ENCODE peak calls at places on chromosome 11, in five cellular contexts. One of them, this sample, is unnamed.

GRCh38 chr11:27184458-27185312 is 144.1 kb downstream of the BBOX1 start:
- DNase-seq in sigmoid colon: no peak
- DNase-seq in heart left ventricle: no peak
- DNase-seq in spleen: no peak
- DNase-seq in epithelial cell of esophagus: peak
- DNase-seq in this sample: no peak

GRCh38 chr11:22875869-22876473 is 15.7 kb upstream of the CCDC179 start:
- DNase-seq in sigmoid colon: no peak
- DNase-seq in heart left ventricle: peak
- DNase-seq in spleen: no peak
- DNase-seq in epithelial cell of esophagus: peak
- DNase-seq in this sample: peak

GRCh38 chr11:116044520-116044919 is 540.3 kb upstream of the CADM1 start:
- DNase-seq in sigmoid colon: no peak
- DNase-seq in heart left ventricle: no peak
- DNase-seq in spleen: no peak
- DNase-seq in epithelial cell of esophagus: no peak
- DNase-seq in this sample: no peak

GRCh38 chr11:7418916-7419315 is 66.4 kb upstream of the OLFML1 start:
- DNase-seq in sigmoid colon: no peak
- DNase-seq in heart left ventricle: no peak
- DNase-seq in spleen: no peak
- DNase-seq in epithelial cell of esophagus: no peak
- DNase-seq in this sample: no peak

GRCh38 chr11:72075756-72076155 is 4.6 kb downstream of the NUMA1 start:
- DNase-seq in sigmoid colon: no peak
- DNase-seq in heart left ventricle: no peak
- DNase-seq in spleen: no peak
- DNase-seq in epithelial cell of esophagus: no peak
- DNase-seq in this sample: no peak

GRCh38 chr11:30292545-30292944 is 30.4 kb upstream of the ARL14EP start:
- DNase-seq in sigmoid colon: no peak
- DNase-seq in heart left ventricle: no peak
- DNase-seq in spleen: no peak
- DNase-seq in epithelial cell of esophagus: no peak
- DNase-seq in this sample: no peak

GRCh38 chr11:39365809-39366436 is 2093.5 kb downstream of the LRRC4C start:
- DNase-seq in sigmoid colon: no peak
- DNase-seq in heart left ventricle: no peak
- DNase-seq in spleen: no peak
- DNase-seq in epithelial cell of esophagus: peak
- DNase-seq in this sample: no peak

GRCh38 chr11:128164090-128164741 is 423.1 kb downstream of the ETS1 start:
- DNase-seq in sigmoid colon: no peak
- DNase-seq in heart left ventricle: no peak
- DNase-seq in spleen: no peak
- DNase-seq in epithelial cell of esophagus: no peak
- DNase-seq in this sample: no peak

GRCh38 chr11:74195828-74196227 is 24.7 kb downstream of the PPME1 start:
- DNase-seq in sigmoid colon: no peak
- DNase-seq in heart left ventricle: no peak
- DNase-seq in spleen: no peak
- DNase-seq in epithelial cell of esophagus: peak
- DNase-seq in this sample: no peak

GRCh38 chr11:35009191-35009940 is 92.9 kb downstream of the PDHX start:
- DNase-seq in sigmoid colon: no peak
- DNase-seq in heart left ventricle: no peak
- DNase-seq in spleen: no peak
- DNase-seq in epithelial cell of esophagus: peak
- DNase-seq in this sample: no peak

GRCh38 chr11:121372671-121373429 is 79.3 kb upstream of the SORL1 start:
- DNase-seq in sigmoid colon: no peak
- DNase-seq in heart left ventricle: no peak
- DNase-seq in spleen: no peak
- DNase-seq in epithelial cell of esophagus: no peak
- DNase-seq in this sample: no peak

GRCh38 chr11:27722945-27723344 is 22.7 kb upstream of the BDNF start:
- DNase-seq in sigmoid colon: no peak
- DNase-seq in heart left ventricle: no peak
- DNase-seq in spleen: no peak
- DNase-seq in epithelial cell of esophagus: no peak
- DNase-seq in this sample: peak

GRCh38 chr11:14902650-14903350 is 10.8 kb upstream of the CYP2R1 start:
- DNase-seq in sigmoid colon: no peak
- DNase-seq in heart left ventricle: no peak
- DNase-seq in spleen: no peak
- DNase-seq in epithelial cell of esophagus: peak
- DNase-seq in this sample: no peak

GRCh38 chr11:70696076-70696475 is 297.7 kb downstream of the CTTN start:
- DNase-seq in sigmoid colon: no peak
- DNase-seq in heart left ventricle: no peak
- DNase-seq in spleen: peak
- DNase-seq in epithelial cell of esophagus: no peak
- DNase-seq in this sample: no peak

GRCh38 chr11:70713988-70714665 is 315.8 kb downstream of the CTTN start:
- DNase-seq in sigmoid colon: no peak
- DNase-seq in heart left ventricle: no peak
- DNase-seq in spleen: peak
- DNase-seq in epithelial cell of esophagus: no peak
- DNase-seq in this sample: no peak

GRCh38 chr11:132734217-132734616 is 798.1 kb downstream of the OPCML start:
- DNase-seq in sigmoid colon: no peak
- DNase-seq in heart left ventricle: no peak
- DNase-seq in spleen: no peak
- DNase-seq in epithelial cell of esophagus: peak
- DNase-seq in this sample: no peak

GRCh38 chr11:125110506-125110905 is 920 bp downstream of the TMEM218 start:
- DNase-seq in sigmoid colon: no peak
- DNase-seq in heart left ventricle: no peak
- DNase-seq in spleen: no peak
- DNase-seq in epithelial cell of esophagus: no peak
- DNase-seq in this sample: no peak

GRCh38 chr11:123475478-123475877 is 45.4 kb downstream of the GRAMD1B start:
- DNase-seq in sigmoid colon: peak
- DNase-seq in heart left ventricle: no peak
- DNase-seq in spleen: no peak
- DNase-seq in epithelial cell of esophagus: peak
- DNase-seq in this sample: peak

GRCh38 chr11:123194308-123195181 is 503 bp downstream of the CLMP start:
- DNase-seq in sigmoid colon: peak
- DNase-seq in heart left ventricle: no peak
- DNase-seq in spleen: no peak
- DNase-seq in epithelial cell of esophagus: peak
- DNase-seq in this sample: peak

GRCh38 chr11:5624489-5625278 is at the start of gene TRIM34:
- DNase-seq in sigmoid colon: peak
- DNase-seq in heart left ventricle: peak
- DNase-seq in spleen: peak
- DNase-seq in epithelial cell of esophagus: peak
- DNase-seq in this sample: peak

GRCh38 chr11:8917157-8917820 is 6.3 kb downstream of the AKIP1 start:
- DNase-seq in sigmoid colon: peak
- DNase-seq in heart left ventricle: peak
- DNase-seq in spleen: no peak
- DNase-seq in epithelial cell of esophagus: peak
- DNase-seq in this sample: peak

GRCh38 chr11:8914661-8915018 is 3.7 kb downstream of the AKIP1 start:
- DNase-seq in sigmoid colon: no peak
- DNase-seq in heart left ventricle: no peak
- DNase-seq in spleen: no peak
- DNase-seq in epithelial cell of esophagus: no peak
- DNase-seq in this sample: no peak

GRCh38 chr11:8911040-8911823 is at the start of gene AKIP1:
- DNase-seq in sigmoid colon: peak
- DNase-seq in heart left ventricle: peak
- DNase-seq in spleen: peak
- DNase-seq in epithelial cell of esophagus: peak
- DNase-seq in this sample: peak

GRCh38 chr11:8910662-8911039 is 338 bp upstream of the AKIP1 start:
- DNase-seq in sigmoid colon: no peak
- DNase-seq in heart left ventricle: no peak
- DNase-seq in spleen: no peak
- DNase-seq in epithelial cell of esophagus: no peak
- DNase-seq in this sample: no peak

GRCh38 chr11:8913961-8914660 is 3.1 kb downstream of the AKIP1 start:
- DNase-seq in sigmoid colon: no peak
- DNase-seq in heart left ventricle: peak
- DNase-seq in spleen: no peak
- DNase-seq in epithelial cell of esophagus: peak
- DNase-seq in this sample: peak
- TF ChIP-seq CTCF in sigmoid colon: peak
- TF ChIP-seq CTCF in heart left ventricle: peak
- TF ChIP-seq CTCF in spleen: peak
- TF ChIP-seq CTCF in epithelial cell of esophagus: peak
- TF ChIP-seq CTCF in this sample: peak

DNA sequence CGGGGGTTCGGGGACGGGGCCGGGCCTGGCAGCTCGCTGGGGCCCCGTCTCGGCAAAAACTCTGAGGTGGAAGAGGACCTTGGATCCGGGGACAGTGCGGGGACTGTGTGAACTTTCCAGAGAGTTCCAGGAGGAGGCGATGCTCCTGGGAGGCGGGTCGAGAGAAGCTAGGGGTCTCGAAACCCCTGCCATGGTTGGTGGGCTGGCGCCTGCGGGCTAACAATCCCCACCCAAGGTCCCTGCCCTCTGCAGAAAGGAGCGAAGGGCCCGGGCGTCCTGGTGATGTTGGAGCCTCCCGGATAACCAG is 4.7 kb upstream of the GRK2 start:
- DNase-seq in sigmoid colon: peak
- DNase-seq in heart left ventricle: no peak
- DNase-seq in spleen: no peak
- DNase-seq in epithelial cell of esophagus: no peak
- DNase-seq in this sample: no peak
- TF ChIP-seq CTCF in sigmoid colon: no peak
- TF ChIP-seq CTCF in heart left ventricle: no peak
- TF ChIP-seq CTCF in spleen: no peak
- TF ChIP-seq CTCF in epithelial cell of esophagus: peak
- TF ChIP-seq CTCF in this sample: no peak

GRCh38 chr11:20638074-20638473 is 31.3 kb upstream of the NELL1 start:
- DNase-seq in sigmoid colon: no peak
- DNase-seq in heart left ventricle: no peak
- DNase-seq in spleen: no peak
- DNase-seq in epithelial cell of esophagus: no peak
- DNase-seq in this sample: no peak

GRCh38 chr11:20634781-20635180 is 34.6 kb upstream of the NELL1 start:
- DNase-seq in sigmoid colon: no peak
- DNase-seq in heart left ventricle: no peak
- DNase-seq in spleen: no peak
- DNase-seq in epithelial cell of esophagus: no peak
- DNase-seq in this sample: no peak

GRCh38 chr11:20631525-20632168 is 32.2 kb downstream of the SLC6A5 start:
- DNase-seq in sigmoid colon: no peak
- DNase-seq in heart left ventricle: no peak
- DNase-seq in spleen: no peak
- DNase-seq in epithelial cell of esophagus: peak
- DNase-seq in this sample: no peak

GRCh38 chr11:20632169-20632532 is 32.7 kb downstream of the SLC6A5 start:
- DNase-seq in sigmoid colon: no peak
- DNase-seq in heart left ventricle: no peak
- DNase-seq in spleen: no peak
- DNase-seq in epithelial cell of esophagus: no peak
- DNase-seq in this sample: no peak

GRCh38 chr11:20634044-20634443 is 34.6 kb downstream of the SLC6A5 start:
- DNase-seq in sigmoid colon: no peak
- DNase-seq in heart left ventricle: no peak
- DNase-seq in spleen: no peak
- DNase-seq in epithelial cell of esophagus: peak
- DNase-seq in this sample: no peak
- TF ChIP-seq CTCF in sigmoid colon: no peak
- TF ChIP-seq CTCF in heart left ventricle: no peak
- TF ChIP-seq CTCF in spleen: no peak
- TF ChIP-seq CTCF in epithelial cell of esophagus: peak
- TF ChIP-seq CTCF in this sample: no peak

GRCh38 chr11:13292970-13293369 is 15.4 kb downstream of the BMAL1 start:
- DNase-seq in sigmoid colon: no peak
- DNase-seq in heart left ventricle: no peak
- DNase-seq in spleen: no peak
- DNase-seq in epithelial cell of esophagus: no peak
- DNase-seq in this sample: no peak
- TF ChIP-seq CTCF in sigmoid colon: no peak
- TF ChIP-seq CTCF in heart left ventricle: no peak
- TF ChIP-seq CTCF in spleen: no peak
- TF ChIP-seq CTCF in epithelial cell of esophagus: no peak
- TF ChIP-seq CTCF in this sample: no peak

GRCh38 chr11:67119577-67120391 is 721 bp downstream of the KDM2A start:
- DNase-seq in sigmoid colon: peak
- DNase-seq in heart left ventricle: peak
- DNase-seq in spleen: peak
- DNase-seq in epithelial cell of esophagus: peak
- DNase-seq in this sample: peak
- TF ChIP-seq CTCF in sigmoid colon: no peak
- TF ChIP-seq CTCF in heart left ventricle: no peak
- TF ChIP-seq CTCF in spleen: no peak
- TF ChIP-seq CTCF in epithelial cell of esophagus: no peak
- TF ChIP-seq CTCF in this sample: no peak

GRCh38 chr11:60629399-60629798 is 70.0 kb upstream of the MS4A8 start:
- DNase-seq in sigmoid colon: no peak
- DNase-seq in heart left ventricle: no peak
- DNase-seq in spleen: no peak
- DNase-seq in epithelial cell of esophagus: no peak
- DNase-seq in this sample: no peak

GRCh38 chr11:60633645-60634044 is 65.8 kb upstream of the MS4A8 start:
- DNase-seq in sigmoid colon: no peak
- DNase-seq in heart left ventricle: no peak
- DNase-seq in spleen: no peak
- DNase-seq in epithelial cell of esophagus: no peak
- DNase-seq in this sample: no peak

GRCh38 chr11:60631939-60632338 is 67.5 kb upstream of the MS4A8 start:
- DNase-seq in sigmoid colon: no peak
- DNase-seq in heart left ventricle: no peak
- DNase-seq in spleen: no peak
- DNase-seq in epithelial cell of esophagus: no peak
- DNase-seq in this sample: no peak

DNA sequence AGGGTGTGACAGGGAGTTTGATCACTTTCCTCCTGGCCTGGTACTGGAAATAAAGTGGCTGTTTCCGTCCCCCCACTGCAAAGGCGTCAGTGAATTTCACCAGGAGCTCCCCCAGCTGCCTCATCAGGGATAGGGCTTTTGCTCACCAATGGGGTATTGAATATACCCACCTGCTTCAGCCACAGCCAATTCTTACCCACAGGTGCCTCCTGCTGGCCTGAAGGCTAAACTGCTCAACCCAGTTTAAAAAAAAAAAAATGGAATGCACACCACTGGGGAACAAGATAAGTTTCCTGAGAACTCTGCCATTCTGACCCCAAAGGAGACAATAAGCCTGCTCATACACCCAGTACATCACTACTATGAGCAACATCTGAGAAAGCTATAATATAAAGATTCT is 65.3 kb upstream of the MS4A8 start:
- DNase-seq in sigmoid colon: no peak
- DNase-seq in heart left ventricle: no peak
- DNase-seq in spleen: no peak
- DNase-seq in epithelial cell of esophagus: no peak
- DNase-seq in this sample: peak
- TF ChIP-seq CTCF in sigmoid colon: no peak
- TF ChIP-seq CTCF in heart left ventricle: no peak
- TF ChIP-seq CTCF in spleen: peak
- TF ChIP-seq CTCF in epithelial cell of esophagus: no peak
- TF ChIP-seq CTCF in this sample: peak

This sample was measured in nephron progenitor cell.